ENCODE peak calls at places on chromosomes 13 and 19, in seven cellular contexts. P, I, N, E, L, R and T are unnamed samples.

GRCh38 chr19:610801-611505 is 21.3 kb downstream of the HCN2 start:
- DNase-seq in I (no peak), P (no peak), R (peak; percentile 39), N (no peak), E (no peak), L (peak; percentile 76), T (no peak)

GRCh38 chr19:52748336-52748950 is 13.6 kb upstream of the ZNF611 start:
- DNase-seq in R (no peak), N (no peak), P (peak; percentile 22), I (no peak), L (no peak), E (peak; percentile 56), T (peak; percentile 16)

GRCh38 chr19:7788933-7789323 is 25.9 kb downstream of the CLEC4M start:
- DNase-seq in E (no peak), N (no peak), L (no peak), I (no peak), P (no peak), R (no peak), T (no peak)

GRCh38 chr13:44274838-44275237 is 98.8 kb upstream of the SERP2 start:
- DNase-seq in R (no peak), N (no peak), I (no peak), P (peak; percentile 11), L (no peak), E (peak; percentile 49), T (no peak)

GRCh38 chr13:79589605-79590511 is 108.9 kb downstream of the NDFIP2 start:
- DNase-seq in I (no peak), L (no peak), P (no peak), R (no peak), E (no peak), N (no peak), T (no peak)

GRCh38 chr13:59360108-59360507 is 803.6 kb downstream of the DIAPH3 start:
- DNase-seq in N (no peak), P (no peak), I (no peak), E (no peak), L (no peak), R (no peak), T (no peak)

GRCh38 chr19:19463348-19464117 is 51.8 kb downstream of the TSSK6 start:
- DNase-seq in R (no peak), L (no peak), I (no peak), E (no peak), N (no peak), P (peak; percentile 18), T (no peak)

GRCh38 chr13:65656740-65657329 is 1573.3 kb downstream of the PCDH9 start:
- DNase-seq in L (no peak), P (peak; percentile 1), R (no peak), E (no peak), N (no peak), I (no peak), T (no peak)

GRCh38 chr19:41324921-41325639 is 15.1 kb downstream of the CCDC97 start:
- DNase-seq in L (peak; percentile 82), I (no peak), E (peak; percentile 42), R (no peak), P (peak; percentile 93), N (no peak), T (peak; percentile 19)

GRCh38 chr19:9945319-9945966 is 9.1 kb upstream of the OLFM2 start:
- DNase-seq in L (peak; percentile 86), P (peak; percentile 94), R (no peak), N (no peak), E (no peak), I (peak; percentile 53), T (peak; percentile 75)

GRCh38 chr19:13036366-13036976 is 41.2 kb downstream of the NFIX start:
- DNase-seq in P (peak; percentile 98), I (no peak), E (peak; percentile 30), R (no peak), N (no peak), L (no peak), T (no peak)

GRCh38 chr13:51728275-51728673 is 75.7 kb downstream of the DHRS12 start:
- DNase-seq in N (no peak), P (no peak), I (no peak), L (no peak), E (no peak), R (no peak), T (no peak)

GRCh38 chr19:18193388-18194207 is 580 bp downstream of the MPV17L2 start:
- DNase-seq in E (peak; percentile 53), L (no peak), P (no peak), I (no peak), R (no peak), N (no peak), T (no peak)

GRCh38 chr13:58587183-58587582 is 955.6 kb downstream of the PCDH17 start:
- DNase-seq in E (no peak), R (no peak), I (no peak), N (no peak), P (no peak), L (no peak), T (no peak)

GRCh38 chr19:9362905-9363304 is at the start of gene ZNF177:
- DNase-seq in I (no peak), P (no peak), L (no peak), N (no peak), E (no peak), R (no peak), T (peak; percentile 64)

GRCh38 chr13:52891685-52892084 is 43.2 kb upstream of the PCDH8 start:
- DNase-seq in I (no peak), P (no peak), E (no peak), L (no peak), R (no peak), N (no peak), T (no peak)